ENCODE peak calls at places on chromosome 13, in four cellular contexts. One of them, this sample, is unnamed.
A peak's percentile ranks its signal among the peaks of the same experiment; 100 is the strongest.

GRCh38 chr13:45482571-45483173 is 17.9 kb downstream of the COG3 start:
- DNase-seq in tibial nerve: no peak
- DNase-seq in NCI-H2227 treated with DMSO at 0.1 percent for 48 hours: no peak
- DNase-seq in NCI-H1694 treated with DMSO at 0.1 percent for 48 hours: no peak
- DNase-seq in this sample: no peak

GRCh38 chr13:96958286-96958891 is 35.9 kb downstream of the OXGR1 start:
- DNase-seq in tibial nerve: no peak
- DNase-seq in NCI-H1694 treated with DMSO at 0.1 percent for 48 hours: peak; percentile 80
- DNase-seq in NCI-H2227 treated with DMSO at 0.1 percent for 48 hours: no peak
- DNase-seq in this sample: peak; percentile 64

GRCh38 chr13:25046274-25046984 is 49.5 kb upstream of the PABPC3 start:
- DNase-seq in tibial nerve: no peak
- DNase-seq in NCI-H1694 treated with DMSO at 0.1 percent for 48 hours: no peak
- DNase-seq in NCI-H2227 treated with DMSO at 0.1 percent for 48 hours: no peak
- DNase-seq in this sample: no peak

GRCh38 chr13:29465741-29466293 is 129.7 kb downstream of the SLC7A1 start:
- DNase-seq in tibial nerve: peak; percentile 30
- DNase-seq in NCI-H1694 treated with DMSO at 0.1 percent for 48 hours: no peak
- DNase-seq in NCI-H2227 treated with DMSO at 0.1 percent for 48 hours: no peak
- DNase-seq in this sample: no peak

GRCh38 chr13:45167611-45168554 is 33.0 kb downstream of the KCTD4 start:
- DNase-seq in tibial nerve: no peak
- DNase-seq in NCI-H1694 treated with DMSO at 0.1 percent for 48 hours: no peak
- DNase-seq in NCI-H2227 treated with DMSO at 0.1 percent for 48 hours: no peak
- DNase-seq in this sample: no peak

GRCh38 chr13:36031490-36031889 is 99.7 kb downstream of the DCLK1 start:
- DNase-seq in tibial nerve: no peak
- DNase-seq in NCI-H2227 treated with DMSO at 0.1 percent for 48 hours: no peak
- DNase-seq in NCI-H1694 treated with DMSO at 0.1 percent for 48 hours: no peak
- DNase-seq in this sample: no peak

GRCh38 chr13:65914707-65915106 is 1315.4 kb downstream of the PCDH9 start:
- DNase-seq in NCI-H2227 treated with DMSO at 0.1 percent for 48 hours: no peak
- DNase-seq in tibial nerve: no peak
- DNase-seq in NCI-H1694 treated with DMSO at 0.1 percent for 48 hours: no peak
- DNase-seq in this sample: no peak

GRCh38 chr13:109610517-109610916 is 175.9 kb downstream of the IRS2 start:
- DNase-seq in NCI-H1694 treated with DMSO at 0.1 percent for 48 hours: no peak
- DNase-seq in tibial nerve: no peak
- DNase-seq in NCI-H2227 treated with DMSO at 0.1 percent for 48 hours: no peak
- DNase-seq in this sample: peak; percentile 11

GRCh38 chr13:31631716-31632115 is 107.6 kb upstream of the RXFP2 start:
- DNase-seq in NCI-H1694 treated with DMSO at 0.1 percent for 48 hours: no peak
- DNase-seq in NCI-H2227 treated with DMSO at 0.1 percent for 48 hours: no peak
- DNase-seq in tibial nerve: no peak
- DNase-seq in this sample: no peak

GRCh38 chr13:113110852-113111315 is 5.3 kb downstream of the F7 start:
- DNase-seq in NCI-H2227 treated with DMSO at 0.1 percent for 48 hours: no peak
- DNase-seq in tibial nerve: no peak
- DNase-seq in NCI-H1694 treated with DMSO at 0.1 percent for 48 hours: no peak
- DNase-seq in this sample: no peak

GRCh38 chr13:90416519-90416918 is 931.0 kb upstream of the MIR17HG start:
- DNase-seq in NCI-H1694 treated with DMSO at 0.1 percent for 48 hours: no peak
- DNase-seq in tibial nerve: no peak
- DNase-seq in NCI-H2227 treated with DMSO at 0.1 percent for 48 hours: no peak
- DNase-seq in this sample: no peak

GRCh38 chr13:78102121-78102677 is 183.6 kb upstream of the EDNRB start:
- DNase-seq in NCI-H2227 treated with DMSO at 0.1 percent for 48 hours: no peak
- DNase-seq in NCI-H1694 treated with DMSO at 0.1 percent for 48 hours: no peak
- DNase-seq in tibial nerve: peak; percentile 48
- DNase-seq in this sample: no peak

GRCh38 chr13:46160474-46161066 is 21.4 kb downstream of the LCP1 start:
- DNase-seq in NCI-H1694 treated with DMSO at 0.1 percent for 48 hours: peak; percentile 55
- DNase-seq in tibial nerve: no peak
- DNase-seq in NCI-H2227 treated with DMSO at 0.1 percent for 48 hours: peak; percentile 17
- DNase-seq in this sample: peak; percentile 76

GRCh38 chr13:20728579-20729300 is 25.2 kb downstream of the IL17D start:
- DNase-seq in tibial nerve: no peak
- DNase-seq in NCI-H1694 treated with DMSO at 0.1 percent for 48 hours: no peak
- DNase-seq in NCI-H2227 treated with DMSO at 0.1 percent for 48 hours: no peak
- DNase-seq in this sample: no peak

GRCh38 chr13:113040597-113041292 is 64.8 kb upstream of the F7 start:
- DNase-seq in NCI-H1694 treated with DMSO at 0.1 percent for 48 hours: no peak
- DNase-seq in NCI-H2227 treated with DMSO at 0.1 percent for 48 hours: no peak
- DNase-seq in tibial nerve: no peak
- DNase-seq in this sample: no peak

GRCh38 chr13:113267642-113268405 is 29.2 kb upstream of the LAMP1 start:
- DNase-seq in NCI-H2227 treated with DMSO at 0.1 percent for 48 hours: no peak
- DNase-seq in NCI-H1694 treated with DMSO at 0.1 percent for 48 hours: no peak
- DNase-seq in tibial nerve: no peak
- DNase-seq in this sample: no peak

GRCh38 chr13:48125794-48126228 is 30.9 kb upstream of the MED4 start:
- DNase-seq in NCI-H2227 treated with DMSO at 0.1 percent for 48 hours: no peak
- DNase-seq in NCI-H1694 treated with DMSO at 0.1 percent for 48 hours: peak; percentile 13
- DNase-seq in tibial nerve: no peak
- DNase-seq in this sample: no peak

GRCh38 chr13:43221611-43222010 is 198.2 kb downstream of the DNAJC15 start:
- DNase-seq in NCI-H1694 treated with DMSO at 0.1 percent for 48 hours: no peak
- DNase-seq in NCI-H2227 treated with DMSO at 0.1 percent for 48 hours: no peak
- DNase-seq in tibial nerve: no peak
- DNase-seq in this sample: no peak

GRCh38 chr13:59461411-59461810 is 702.3 kb downstream of the DIAPH3 start:
- DNase-seq in NCI-H2227 treated with DMSO at 0.1 percent for 48 hours: no peak
- DNase-seq in tibial nerve: no peak
- DNase-seq in NCI-H1694 treated with DMSO at 0.1 percent for 48 hours: no peak
- DNase-seq in this sample: no peak

GRCh38 chr13:52938065-52938464 is 89.6 kb upstream of the PCDH8 start:
- DNase-seq in NCI-H1694 treated with DMSO at 0.1 percent for 48 hours: no peak
- DNase-seq in tibial nerve: no peak
- DNase-seq in NCI-H2227 treated with DMSO at 0.1 percent for 48 hours: no peak
- DNase-seq in this sample: no peak

GRCh38 chr13:28477709-28477973 is 17.3 kb downstream of the FLT1 start:
- DNase-seq in tibial nerve: no peak
- DNase-seq in NCI-H2227 treated with DMSO at 0.1 percent for 48 hours: no peak
- DNase-seq in NCI-H1694 treated with DMSO at 0.1 percent for 48 hours: no peak
- DNase-seq in this sample: no peak

GRCh38 chr13:99434258-99434788 is 66.9 kb upstream of the TM9SF2 start:
- DNase-seq in tibial nerve: no peak
- DNase-seq in NCI-H1694 treated with DMSO at 0.1 percent for 48 hours: no peak
- DNase-seq in NCI-H2227 treated with DMSO at 0.1 percent for 48 hours: no peak
- DNase-seq in this sample: no peak

GRCh38 chr13:52713894-52714293 is 25.7 kb downstream of the CNMD start:
- DNase-seq in tibial nerve: no peak
- DNase-seq in NCI-H2227 treated with DMSO at 0.1 percent for 48 hours: no peak
- DNase-seq in NCI-H1694 treated with DMSO at 0.1 percent for 48 hours: no peak
- DNase-seq in this sample: no peak